ENCODE peak calls at places on chromosomes 12 and 14, in six cellular contexts. One of them, this sample, is unnamed.

GRCh38 chr14:103848720-103849077 is 1.3 kb upstream of the PPP1R13B start:
- DNase-seq in IMR-90: no peak
- DNase-seq in upper lobe of right lung: no peak
- DNase-seq in astrocyte of the cerebellum: no peak
- DNase-seq in stomach: no peak
- DNase-seq in Peyer's patch: no peak
- DNase-seq in this sample: no peak

GRCh38 chr12:59113831-59114273 is 193.5 kb upstream of the LRIG3 start:
- DNase-seq in upper lobe of right lung: peak; percentile 79
- DNase-seq in IMR-90: peak; percentile 81
- DNase-seq in astrocyte of the cerebellum: peak; percentile 75
- DNase-seq in stomach: peak; percentile 83
- DNase-seq in Peyer's patch: peak; percentile 24
- DNase-seq in this sample: no peak

GRCh38 chr12:120674172-120674571 is 12.8 kb upstream of the MLEC start:
- DNase-seq in astrocyte of the cerebellum: no peak
- DNase-seq in stomach: no peak
- DNase-seq in Peyer's patch: peak; percentile 62
- DNase-seq in upper lobe of right lung: no peak
- DNase-seq in IMR-90: no peak
- DNase-seq in this sample: no peak

GRCh38 chr12:116734156-116734768 is 3.6 kb downstream of the SPRING1 start:
- DNase-seq in Peyer's patch: no peak
- DNase-seq in astrocyte of the cerebellum: no peak
- DNase-seq in IMR-90: no peak
- DNase-seq in upper lobe of right lung: no peak
- DNase-seq in stomach: no peak
- DNase-seq in this sample: no peak

GRCh38 chr14:92473261-92473946 is 40.2 kb upstream of the RIN3 start:
- DNase-seq in IMR-90: peak; percentile 75
- DNase-seq in upper lobe of right lung: no peak
- DNase-seq in Peyer's patch: no peak
- DNase-seq in astrocyte of the cerebellum: peak; percentile 31
- DNase-seq in stomach: peak; percentile 26
- DNase-seq in this sample: no peak

GRCh38 chr14:106846218-106846617 is 1319.8 kb downstream of the TMEM121 start:
- DNase-seq in Peyer's patch: no peak
- DNase-seq in IMR-90: no peak
- DNase-seq in astrocyte of the cerebellum: no peak
- DNase-seq in upper lobe of right lung: no peak
- DNase-seq in stomach: no peak
- DNase-seq in this sample: no peak

GRCh38 chr12:48818831-48819590 is 715 bp downstream of the CACNB3 start:
- DNase-seq in upper lobe of right lung: peak; percentile 72
- DNase-seq in astrocyte of the cerebellum: no peak
- DNase-seq in stomach: no peak
- DNase-seq in Peyer's patch: peak; percentile 20
- DNase-seq in IMR-90: no peak
- DNase-seq in this sample: peak; percentile 25

GRCh38 chr12:98645572-98646067 is 530 bp downstream of the APAF1 start:
- DNase-seq in IMR-90: no peak
- DNase-seq in upper lobe of right lung: no peak
- DNase-seq in astrocyte of the cerebellum: no peak
- DNase-seq in Peyer's patch: peak; percentile 28
- DNase-seq in stomach: peak; percentile 27
- DNase-seq in this sample: no peak

GRCh38 chr14:20781805-20782204 is 737 bp downstream of the RNASE6 start:
- DNase-seq in astrocyte of the cerebellum: no peak
- DNase-seq in stomach: no peak
- DNase-seq in IMR-90: no peak
- DNase-seq in Peyer's patch: no peak
- DNase-seq in upper lobe of right lung: no peak
- DNase-seq in this sample: no peak

GRCh38 chr12:92803921-92804320 is 101.1 kb downstream of the PLEKHG7 start:
- DNase-seq in astrocyte of the cerebellum: no peak
- DNase-seq in stomach: no peak
- DNase-seq in upper lobe of right lung: no peak
- DNase-seq in Peyer's patch: no peak
- DNase-seq in IMR-90: no peak
- DNase-seq in this sample: no peak

GRCh38 chr14:103207038-103207403 is 83.8 kb downstream of the TNFAIP2 start:
- DNase-seq in upper lobe of right lung: peak; percentile 82
- DNase-seq in stomach: peak; percentile 51
- DNase-seq in IMR-90: no peak
- DNase-seq in Peyer's patch: peak; percentile 18
- DNase-seq in astrocyte of the cerebellum: no peak
- DNase-seq in this sample: no peak

GRCh38 chr12:21831671-21832357 is 57.3 kb upstream of the KCNJ8 start:
- DNase-seq in astrocyte of the cerebellum: no peak
- DNase-seq in IMR-90: peak; percentile 61
- DNase-seq in Peyer's patch: no peak
- DNase-seq in upper lobe of right lung: no peak
- DNase-seq in stomach: no peak
- DNase-seq in this sample: no peak

GRCh38 chr12:101759396-101760047 is 20.3 kb upstream of the SYCP3 start:
- DNase-seq in stomach: no peak
- DNase-seq in Peyer's patch: no peak
- DNase-seq in upper lobe of right lung: no peak
- DNase-seq in IMR-90: peak; percentile 35
- DNase-seq in astrocyte of the cerebellum: no peak
- DNase-seq in this sample: no peak

GRCh38 chr12:19800884-19801283 is 361.6 kb downstream of the AEBP2 start:
- DNase-seq in Peyer's patch: no peak
- DNase-seq in IMR-90: no peak
- DNase-seq in astrocyte of the cerebellum: no peak
- DNase-seq in upper lobe of right lung: no peak
- DNase-seq in stomach: no peak
- DNase-seq in this sample: no peak

GRCh38 chr12:59005195-59005961 is 85.1 kb upstream of the LRIG3 start:
- DNase-seq in Peyer's patch: no peak
- DNase-seq in stomach: no peak
- DNase-seq in upper lobe of right lung: no peak
- DNase-seq in astrocyte of the cerebellum: no peak
- DNase-seq in IMR-90: peak; percentile 29
- DNase-seq in this sample: no peak

GRCh38 chr12:19200261-19200660 is 70.7 kb downstream of the PLEKHA5 start:
- DNase-seq in stomach: no peak
- DNase-seq in upper lobe of right lung: no peak
- DNase-seq in IMR-90: peak; percentile 73
- DNase-seq in astrocyte of the cerebellum: no peak
- DNase-seq in Peyer's patch: no peak
- DNase-seq in this sample: no peak

GRCh38 chr14:81565441-81566290 is 32.0 kb upstream of the SEL1L start:
- DNase-seq in stomach: no peak
- DNase-seq in IMR-90: no peak
- DNase-seq in Peyer's patch: no peak
- DNase-seq in astrocyte of the cerebellum: no peak
- DNase-seq in upper lobe of right lung: no peak
- DNase-seq in this sample: no peak

GRCh38 chr14:99687284-99688209 is 3.4 kb downstream of the CYP46A1 start:
- DNase-seq in IMR-90: no peak
- DNase-seq in stomach: no peak
- DNase-seq in astrocyte of the cerebellum: no peak
- DNase-seq in upper lobe of right lung: no peak
- DNase-seq in Peyer's patch: no peak
- DNase-seq in this sample: no peak

GRCh38 chr14:49892301-49892635 is 614 bp upstream of the ARF6 start:
- DNase-seq in IMR-90: peak; percentile 82
- DNase-seq in upper lobe of right lung: no peak
- DNase-seq in astrocyte of the cerebellum: peak; percentile 42
- DNase-seq in stomach: peak; percentile 57
- DNase-seq in Peyer's patch: peak; percentile 65
- DNase-seq in this sample: no peak

GRCh38 chr14:98711453-98711852 is 560.5 kb downstream of the BCL11B start:
- DNase-seq in IMR-90: no peak
- DNase-seq in Peyer's patch: no peak
- DNase-seq in upper lobe of right lung: no peak
- DNase-seq in astrocyte of the cerebellum: no peak
- DNase-seq in stomach: no peak
- DNase-seq in this sample: no peak

GRCh38 chr12:49838973-49839633 is 3.8 kb downstream of the BCDIN3D start:
- DNase-seq in stomach: no peak
- DNase-seq in upper lobe of right lung: no peak
- DNase-seq in IMR-90: peak; percentile 35
- DNase-seq in Peyer's patch: no peak
- DNase-seq in astrocyte of the cerebellum: no peak
- DNase-seq in this sample: no peak

GRCh38 chr14:32762886-32763285 is 175.8 kb upstream of the NPAS3 start:
- DNase-seq in astrocyte of the cerebellum: no peak
- DNase-seq in Peyer's patch: no peak
- DNase-seq in stomach: no peak
- DNase-seq in upper lobe of right lung: no peak
- DNase-seq in IMR-90: peak; percentile 1
- DNase-seq in this sample: no peak

GRCh38 chr14:54784060-54784459 is 118.6 kb downstream of the GCH1 start:
- DNase-seq in astrocyte of the cerebellum: no peak
- DNase-seq in stomach: no peak
- DNase-seq in Peyer's patch: no peak
- DNase-seq in IMR-90: no peak
- DNase-seq in upper lobe of right lung: no peak
- DNase-seq in this sample: no peak

GRCh38 chr14:54786191-54786755 is 116.4 kb downstream of the GCH1 start:
- DNase-seq in Peyer's patch: no peak
- DNase-seq in IMR-90: no peak
- DNase-seq in astrocyte of the cerebellum: no peak
- DNase-seq in stomach: no peak
- DNase-seq in upper lobe of right lung: no peak
- DNase-seq in this sample: no peak

GRCh38 chr14:54784657-54785056 is 118.0 kb downstream of the GCH1 start:
- DNase-seq in astrocyte of the cerebellum: no peak
- DNase-seq in upper lobe of right lung: no peak
- DNase-seq in stomach: no peak
- DNase-seq in Peyer's patch: no peak
- DNase-seq in IMR-90: no peak
- DNase-seq in this sample: no peak

GRCh38 chr14:54785778-54786160 is 116.9 kb downstream of the GCH1 start:
- DNase-seq in upper lobe of right lung: no peak
- DNase-seq in astrocyte of the cerebellum: no peak
- DNase-seq in stomach: no peak
- DNase-seq in IMR-90: no peak
- DNase-seq in Peyer's patch: no peak
- DNase-seq in this sample: no peak

GRCh38 chr14:54785111-54785777 is 117.4 kb downstream of the GCH1 start:
- DNase-seq in IMR-90: no peak
- DNase-seq in astrocyte of the cerebellum: no peak
- DNase-seq in upper lobe of right lung: no peak
- DNase-seq in stomach: no peak
- DNase-seq in Peyer's patch: no peak
- DNase-seq in this sample: no peak
- TF ChIP-seq CTCF in IMR-90: no peak
- TF ChIP-seq CTCF in astrocyte of the cerebellum: no peak
- TF ChIP-seq CTCF in upper lobe of right lung: no peak
- TF ChIP-seq CTCF in stomach: no peak
- TF ChIP-seq CTCF in Peyer's patch: no peak
- TF ChIP-seq CTCF in this sample: no peak

DNA sequence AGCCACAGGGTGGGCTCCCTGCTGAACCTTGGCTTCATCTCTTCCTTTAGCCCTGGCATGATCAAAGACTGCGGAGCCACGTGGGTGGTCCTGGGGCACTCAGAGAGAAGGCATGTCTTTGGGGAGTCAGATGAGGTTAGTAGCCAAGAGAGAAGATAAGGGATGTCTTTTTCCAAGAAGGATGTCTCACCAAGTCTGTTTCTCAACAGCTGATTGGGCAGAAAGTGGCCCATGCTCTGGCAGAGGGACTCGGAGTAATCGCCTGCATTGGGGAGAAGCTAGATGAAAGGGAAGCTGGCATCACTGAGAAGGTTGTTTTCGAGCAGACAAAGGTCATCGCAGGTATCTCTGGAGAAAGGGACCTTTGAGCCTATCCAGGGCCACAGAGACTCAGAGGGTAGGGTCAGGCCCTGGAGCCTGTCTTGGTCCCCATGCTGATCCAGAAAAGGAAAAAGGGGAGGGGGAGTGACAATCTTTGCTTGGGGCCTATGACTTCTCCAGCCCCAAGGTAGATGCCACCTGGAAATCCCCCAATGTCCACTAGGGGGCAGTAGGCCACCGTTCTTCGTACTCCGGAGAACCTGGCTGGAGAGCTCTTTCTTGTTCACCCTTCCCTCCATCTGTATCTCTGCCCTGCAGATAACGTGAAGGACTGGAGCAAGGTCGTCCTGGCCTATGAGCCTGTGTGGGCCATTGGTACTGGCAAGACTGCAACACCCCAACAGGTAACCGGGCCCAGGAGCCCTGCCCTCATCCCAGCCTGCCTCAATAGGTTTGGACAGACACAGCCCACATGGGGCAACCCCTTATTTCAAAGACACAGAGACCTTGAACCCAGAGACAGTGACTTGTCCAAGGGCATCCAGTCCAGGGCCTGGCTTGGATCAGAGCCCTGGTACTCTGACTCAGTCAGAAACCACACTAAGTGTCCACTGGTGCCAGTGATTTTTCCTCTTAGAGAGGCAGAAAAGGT is 2.0 kb downstream of the TPI1 start:
- DNase-seq in Peyer's patch: peak; percentile 79
- DNase-seq in IMR-90: peak; percentile 70
- DNase-seq in stomach: peak; percentile 91
- DNase-seq in upper lobe of right lung: peak; percentile 83
- DNase-seq in astrocyte of the cerebellum: peak; percentile 63
- DNase-seq in this sample: peak; percentile 71
- TF ChIP-seq CTCF in Peyer's patch: peak; percentile 90
- TF ChIP-seq CTCF in IMR-90: peak; percentile 77
- TF ChIP-seq CTCF in stomach: peak; percentile 96
- TF ChIP-seq CTCF in upper lobe of right lung: peak; percentile 90
- TF ChIP-seq CTCF in astrocyte of the cerebellum: peak; percentile 91
- TF ChIP-seq CTCF in this sample: peak; percentile 75

GRCh38 chr14:63387691-63388090 is 69.0 kb upstream of the GPHB5 start:
- DNase-seq in Peyer's patch: no peak
- DNase-seq in stomach: no peak
- DNase-seq in astrocyte of the cerebellum: no peak
- DNase-seq in upper lobe of right lung: no peak
- DNase-seq in IMR-90: no peak
- DNase-seq in this sample: no peak

GRCh38 chr14:63394432-63394831 is 75.7 kb upstream of the GPHB5 start:
- DNase-seq in upper lobe of right lung: no peak
- DNase-seq in Peyer's patch: no peak
- DNase-seq in stomach: no peak
- DNase-seq in IMR-90: no peak
- DNase-seq in astrocyte of the cerebellum: no peak
- DNase-seq in this sample: no peak

GRCh38 chr14:63383776-63384367 is 65.1 kb upstream of the GPHB5 start:
- DNase-seq in Peyer's patch: no peak
- DNase-seq in upper lobe of right lung: no peak
- DNase-seq in IMR-90: no peak
- DNase-seq in stomach: no peak
- DNase-seq in astrocyte of the cerebellum: no peak
- DNase-seq in this sample: no peak

GRCh38 chr14:63393002-63393401 is 74.3 kb upstream of the GPHB5 start:
- DNase-seq in upper lobe of right lung: no peak
- DNase-seq in IMR-90: no peak
- DNase-seq in astrocyte of the cerebellum: no peak
- DNase-seq in stomach: no peak
- DNase-seq in Peyer's patch: no peak
- DNase-seq in this sample: no peak

GRCh38 chr14:63388766-63389431 is 70.2 kb upstream of the GPHB5 start:
- DNase-seq in upper lobe of right lung: peak; percentile 75
- DNase-seq in stomach: peak; percentile 65
- DNase-seq in Peyer's patch: peak; percentile 33
- DNase-seq in astrocyte of the cerebellum: peak; percentile 33
- DNase-seq in IMR-90: peak; percentile 58
- DNase-seq in this sample: peak; percentile 17
- TF ChIP-seq CTCF in upper lobe of right lung: peak; percentile 86
- TF ChIP-seq CTCF in stomach: peak; percentile 84
- TF ChIP-seq CTCF in Peyer's patch: peak; percentile 73
- TF ChIP-seq CTCF in astrocyte of the cerebellum: peak; percentile 86
- TF ChIP-seq CTCF in IMR-90: peak; percentile 85
- TF ChIP-seq CTCF in this sample: no peak

GRCh38 chr12:79555006-79555925 is 135.5 kb downstream of the PAWR start:
- DNase-seq in upper lobe of right lung: no peak
- DNase-seq in stomach: no peak
- DNase-seq in astrocyte of the cerebellum: peak; percentile 63
- DNase-seq in Peyer's patch: no peak
- DNase-seq in IMR-90: peak; percentile 79
- DNase-seq in this sample: no peak
- TF ChIP-seq CTCF in upper lobe of right lung: peak; percentile 58
- TF ChIP-seq CTCF in stomach: peak; percentile 53
- TF ChIP-seq CTCF in astrocyte of the cerebellum: peak; percentile 65
- TF ChIP-seq CTCF in Peyer's patch: peak; percentile 84
- TF ChIP-seq CTCF in IMR-90: peak; percentile 89
- TF ChIP-seq CTCF in this sample: no peak